ENCODE peak calls at places on chromosomes 3 and 15, in six cellular contexts. Y is progenitor cell of endocrine pancreas, I is cardiac fibroblast, A is mesothelial cell of epicardium, O is astrocyte of the cerebellum, V is H1. E is an unnamed sample.

GRCh38 chr3:10169000-10169496 is 4.3 kb downstream of the IRAK2 start:
- DNase-seq in I (no peak), V (no peak), Y (no peak), O (no peak), A (no peak), E (no peak)

GRCh38 chr3:187291001-187291511 is 481 bp downstream of the MASP1 start:
- DNase-seq in I (peak; percentile 48), A (no peak), V (no peak), O (peak; percentile 41), Y (no peak), E (no peak)

GRCh38 chr3:3127432-3128010 is 781 bp downstream of the TRNT1 start:
- DNase-seq in A (no peak), V (no peak), Y (no peak), O (no peak), I (no peak), E (no peak)

GRCh38 chr15:69491051-69491505 is 38.5 kb downstream of the RPLP1 start:
- DNase-seq in A (no peak), V (no peak), I (peak; percentile 59), O (no peak), Y (no peak), E (no peak)

GRCh38 chr15:100193277-100193860 is 148.4 kb downstream of the ADAMTS17 start:
- DNase-seq in I (no peak), O (no peak), Y (no peak), A (no peak), V (no peak), E (no peak)

GRCh38 chr3:135229018-135229495 is 434.0 kb downstream of the EPHB1 start:
- DNase-seq in V (no peak), O (no peak), I (no peak), A (no peak), Y (no peak), E (no peak)

GRCh38 chr3:60086811-60087210 is 1037.0 kb upstream of the CFAP20DC start:
- DNase-seq in Y (no peak), A (no peak), I (no peak), O (peak; percentile 4), V (no peak), E (no peak)

GRCh38 chr3:151226088-151226563 is 23.1 kb upstream of the GPR171 start:
- DNase-seq in I (peak; percentile 81), A (no peak), O (peak; percentile 29), Y (no peak), V (no peak), E (no peak)

GRCh38 chr3:67619966-67620365 is 34.4 kb downstream of the SUCLG2 start:
- DNase-seq in A (no peak), I (no peak), O (no peak), V (no peak), Y (no peak), E (no peak)

GRCh38 chr3:14460342-14461005 is 58.1 kb downstream of the SLC6A6 start:
- DNase-seq in O (peak; percentile 93), Y (no peak), A (no peak), I (peak; percentile 99), V (no peak), E (no peak)

GRCh38 chr15:73717206-73717605 is 33.0 kb downstream of the CD276 start:
- DNase-seq in I (no peak), A (no peak), O (no peak), V (no peak), Y (no peak), E (no peak)

GRCh38 chr3:55402886-55403605 is 84.1 kb downstream of the WNT5A start:
- DNase-seq in Y (no peak), O (no peak), A (no peak), I (no peak), V (no peak), E (no peak)

GRCh38 chr3:55406666-55407425 is 80.3 kb downstream of the WNT5A start:
- DNase-seq in A (no peak), O (no peak), I (no peak), V (no peak), Y (no peak), E (no peak)

GRCh38 chr3:55407426-55407820 is 79.7 kb downstream of the WNT5A start:
- DNase-seq in A (no peak), I (no peak), O (no peak), V (no peak), Y (no peak), E (no peak)

GRCh38 chr3:55408193-55408826 is 78.8 kb downstream of the WNT5A start:
- DNase-seq in O (no peak), Y (no peak), V (no peak), A (no peak), I (no peak), E (no peak)

DNA sequence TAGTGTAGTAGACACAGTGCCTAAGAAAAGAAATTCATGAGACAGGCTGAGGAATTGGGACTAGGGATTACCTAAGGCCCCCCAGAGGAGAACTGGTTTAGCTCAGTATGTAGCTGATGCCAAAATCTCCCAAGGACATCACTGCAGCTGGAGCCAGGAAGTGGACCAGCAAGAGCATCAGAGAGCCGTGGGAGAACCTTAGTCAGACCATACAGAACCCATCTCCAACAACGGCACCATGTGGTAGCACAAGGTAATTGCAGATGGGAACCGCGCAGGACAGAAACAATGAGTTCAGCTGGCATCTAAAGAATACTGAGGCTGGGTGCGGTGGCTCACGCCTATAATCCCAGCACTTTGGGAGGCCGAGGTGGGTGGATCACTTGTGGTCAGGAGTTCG is 81.7 kb downstream of the WNT5A start:
- DNase-seq in V (peak; percentile 49), Y (no peak), O (no peak), I (peak; percentile 10), A (no peak), E (no peak)
- TF ChIP-seq CTCF in V (peak; percentile 84), Y (peak; percentile 47), O (peak; percentile 20), I (peak; percentile 55), A (no peak), E (no peak)

DNA sequence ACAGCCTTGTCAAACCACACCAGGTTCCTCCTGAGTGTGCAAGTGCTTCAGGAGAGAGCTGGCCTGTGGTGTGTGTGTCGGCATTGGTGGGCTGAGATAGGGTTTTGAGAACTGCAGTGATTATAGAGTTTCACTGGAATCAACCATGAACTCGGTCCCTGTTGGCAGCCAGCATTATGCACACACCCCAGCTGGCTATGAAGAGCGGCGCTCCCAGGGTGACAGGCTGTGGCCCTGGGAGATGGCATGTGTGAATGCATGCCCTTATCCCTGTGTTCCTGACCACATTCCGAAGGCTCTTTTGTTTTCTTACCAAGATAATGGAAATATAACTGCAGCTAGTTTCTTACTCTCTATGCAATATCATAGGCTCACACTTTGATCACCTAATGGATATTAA is 101.8 kb downstream of the SNRK start:
- DNase-seq in Y (no peak), I (no peak), A (no peak), V (no peak), O (no peak), E (no peak)
- TF ChIP-seq CTCF in Y (no peak), I (no peak), A (no peak), V (no peak), O (no peak), E (no peak)

GRCh38 chr3:42732829-42733459 is 30.3 kb upstream of the HHATL start:
- DNase-seq in Y (no peak), A (no peak), O (no peak), I (no peak), V (no peak), E (no peak)
- TF ChIP-seq CTCF in Y (peak; percentile 49), A (no peak), O (peak; percentile 5), I (peak; percentile 12), V (peak; percentile 40), E (no peak)

GRCh38 chr3:133821767-133822638 is 16.4 kb downstream of the SRPRB start:
- DNase-seq in A (no peak), O (no peak), Y (no peak), I (peak; percentile 38), V (peak; percentile 38), E (peak; percentile 46)
- TF ChIP-seq CTCF in A (no peak), O (no peak), Y (peak; percentile 32), I (no peak), V (no peak), E (no peak)

DNA sequence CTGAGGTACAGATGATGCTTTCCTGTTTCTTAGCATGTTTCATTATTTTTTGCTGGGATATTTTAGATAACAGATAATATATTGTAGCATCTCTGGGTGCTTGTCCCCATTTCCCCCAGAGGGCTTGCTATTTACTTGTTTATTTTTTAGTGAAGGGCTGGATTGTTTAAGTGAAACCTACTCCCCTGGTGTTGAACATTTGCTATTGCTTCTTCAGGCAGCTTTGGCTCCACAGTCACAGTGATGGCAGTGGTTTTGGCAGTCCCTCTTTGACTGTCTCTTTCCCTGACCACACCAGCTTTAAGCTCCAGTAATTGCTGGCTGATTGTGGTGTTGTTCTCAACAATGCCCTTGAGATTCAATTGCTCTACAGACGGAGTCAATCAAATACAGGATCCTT is 128.9 kb downstream of the KLF13 start:
- DNase-seq in I (no peak), Y (no peak), A (no peak), O (no peak), V (no peak), E (no peak)
- TF ChIP-seq CTCF in I (no peak), Y (peak; percentile 28), A (peak; percentile 32), O (peak; percentile 27), V (peak; percentile 17), E (no peak)